ENCODE peak calls at places on chromosomes 12 and 14, in six cellular contexts. One of them, this sample, is unnamed.
A peak's percentile ranks its signal among the peaks of the same experiment; 100 is the strongest.

GRCh38 chr12:131826064-131826928 is 1.9 kb upstream of the MMP17 start:
- DNase-seq in K562: no peak
- DNase-seq in stomach: no peak
- DNase-seq in adrenal gland: no peak
- DNase-seq in tibial nerve: no peak
- DNase-seq in uterus: no peak
- DNase-seq in this sample: peak; percentile 26

GRCh38 chr14:41362134-41362533 is 244.5 kb upstream of the LRFN5 start:
- DNase-seq in K562: no peak
- DNase-seq in stomach: no peak
- DNase-seq in adrenal gland: no peak
- DNase-seq in tibial nerve: no peak
- DNase-seq in uterus: no peak
- DNase-seq in this sample: no peak

GRCh38 chr12:94553130-94553519 is 93.5 kb upstream of the CEP83 start:
- DNase-seq in K562: no peak
- DNase-seq in stomach: no peak
- DNase-seq in adrenal gland: peak; percentile 53
- DNase-seq in tibial nerve: no peak
- DNase-seq in uterus: no peak
- DNase-seq in this sample: no peak

GRCh38 chr14:25953532-25954144 is 644.2 kb downstream of the NOVA1 start:
- DNase-seq in K562: no peak
- DNase-seq in stomach: no peak
- DNase-seq in adrenal gland: peak; percentile 71
- DNase-seq in tibial nerve: peak; percentile 36
- DNase-seq in uterus: peak; percentile 32
- DNase-seq in this sample: no peak

GRCh38 chr12:42426733-42427132 is 100.8 kb downstream of the PPHLN1 start:
- DNase-seq in K562: peak; percentile 59
- DNase-seq in stomach: no peak
- DNase-seq in adrenal gland: no peak
- DNase-seq in tibial nerve: no peak
- DNase-seq in uterus: no peak
- DNase-seq in this sample: no peak

GRCh38 chr14:96363751-96364336 is 518 bp downstream of the GSKIP start:
- DNase-seq in K562: peak; percentile 13
- DNase-seq in stomach: peak; percentile 67
- DNase-seq in adrenal gland: peak; percentile 78
- DNase-seq in tibial nerve: peak; percentile 7
- DNase-seq in uterus: no peak
- DNase-seq in this sample: peak; percentile 22

GRCh38 chr14:26163761-26164160 is 434.1 kb downstream of the NOVA1 start:
- DNase-seq in K562: no peak
- DNase-seq in stomach: no peak
- DNase-seq in adrenal gland: no peak
- DNase-seq in tibial nerve: no peak
- DNase-seq in uterus: no peak
- DNase-seq in this sample: peak; percentile 36

GRCh38 chr14:48350971-48351370 is 675.6 kb upstream of the MDGA2 start:
- DNase-seq in K562: no peak
- DNase-seq in stomach: no peak
- DNase-seq in adrenal gland: no peak
- DNase-seq in tibial nerve: no peak
- DNase-seq in uterus: no peak
- DNase-seq in this sample: no peak

GRCh38 chr14:88879016-88879415 is 54.6 kb downstream of the TTC8 start:
- DNase-seq in K562: no peak
- DNase-seq in stomach: no peak
- DNase-seq in adrenal gland: no peak
- DNase-seq in tibial nerve: no peak
- DNase-seq in uterus: no peak
- DNase-seq in this sample: no peak

GRCh38 chr12:124407074-124407473 is 112.2 kb downstream of the RFLNA start:
- DNase-seq in K562: no peak
- DNase-seq in stomach: no peak
- DNase-seq in adrenal gland: no peak
- DNase-seq in tibial nerve: no peak
- DNase-seq in uterus: no peak
- DNase-seq in this sample: no peak

GRCh38 chr12:42421844-42422779 is 96.1 kb downstream of the PPHLN1 start:
- DNase-seq in K562: peak; percentile 18
- DNase-seq in stomach: no peak
- DNase-seq in adrenal gland: no peak
- DNase-seq in tibial nerve: no peak
- DNase-seq in uterus: no peak
- DNase-seq in this sample: no peak

GRCh38 chr14:104388631-104389325 is 190.8 kb upstream of the C14orf180 start:
- DNase-seq in K562: no peak
- DNase-seq in stomach: peak; percentile 23
- DNase-seq in adrenal gland: peak; percentile 35
- DNase-seq in tibial nerve: no peak
- DNase-seq in uterus: no peak
- DNase-seq in this sample: no peak

GRCh38 chr12:39000370-39000769 is 95.0 kb upstream of the CPNE8 start:
- DNase-seq in K562: no peak
- DNase-seq in stomach: no peak
- DNase-seq in adrenal gland: no peak
- DNase-seq in tibial nerve: no peak
- DNase-seq in uterus: no peak
- DNase-seq in this sample: no peak

GRCh38 chr14:64444984-64445845 is 20.1 kb upstream of the AKAP5 start:
- DNase-seq in K562: no peak
- DNase-seq in stomach: no peak
- DNase-seq in adrenal gland: peak; percentile 76
- DNase-seq in tibial nerve: no peak
- DNase-seq in uterus: peak; percentile 46
- DNase-seq in this sample: no peak

GRCh38 chr12:25054783-25055144 is 105.9 kb upstream of the BCAT1 start:
- DNase-seq in K562: no peak
- DNase-seq in stomach: no peak
- DNase-seq in adrenal gland: no peak
- DNase-seq in tibial nerve: no peak
- DNase-seq in uterus: no peak
- DNase-seq in this sample: no peak

GRCh38 chr12:66050283-66050576 is 80.3 kb downstream of the LLPH start:
- DNase-seq in K562: no peak
- DNase-seq in stomach: no peak
- DNase-seq in adrenal gland: no peak
- DNase-seq in tibial nerve: no peak
- DNase-seq in uterus: no peak
- DNase-seq in this sample: no peak

GRCh38 chr14:98623806-98624430 is 648.1 kb downstream of the BCL11B start:
- DNase-seq in K562: no peak
- DNase-seq in stomach: no peak
- DNase-seq in adrenal gland: no peak
- DNase-seq in tibial nerve: peak; percentile 2
- DNase-seq in uterus: no peak
- DNase-seq in this sample: no peak

GRCh38 chr12:27796093-27796492 is 16.1 kb upstream of the MANSC4 start:
- DNase-seq in K562: no peak
- DNase-seq in stomach: no peak
- DNase-seq in adrenal gland: no peak
- DNase-seq in tibial nerve: no peak
- DNase-seq in uterus: no peak
- DNase-seq in this sample: no peak

GRCh38 chr14:92460916-92461579 is 52.5 kb upstream of the RIN3 start:
- DNase-seq in K562: no peak
- DNase-seq in stomach: peak; percentile 24
- DNase-seq in adrenal gland: peak; percentile 56
- DNase-seq in tibial nerve: no peak
- DNase-seq in uterus: no peak
- DNase-seq in this sample: peak; percentile 44

GRCh38 chr12:59708059-59708458 is 112.2 kb downstream of the SLC16A7 start:
- DNase-seq in K562: no peak
- DNase-seq in stomach: no peak
- DNase-seq in adrenal gland: no peak
- DNase-seq in tibial nerve: no peak
- DNase-seq in uterus: no peak
- DNase-seq in this sample: no peak

GRCh38 chr14:77151918-77152588 is 10.5 kb upstream of the ZDHHC22 start:
- DNase-seq in K562: no peak
- DNase-seq in stomach: no peak
- DNase-seq in adrenal gland: no peak
- DNase-seq in tibial nerve: no peak
- DNase-seq in uterus: no peak
- DNase-seq in this sample: no peak

GRCh38 chr12:56346663-56347062 is 8.0 kb downstream of the IL23A start:
- DNase-seq in K562: no peak
- DNase-seq in stomach: no peak
- DNase-seq in adrenal gland: no peak
- DNase-seq in tibial nerve: no peak
- DNase-seq in uterus: no peak
- DNase-seq in this sample: no peak
- TF ChIP-seq CTCF in K562: peak; percentile 44
- TF ChIP-seq CTCF in stomach: no peak
- TF ChIP-seq CTCF in adrenal gland: no peak
- TF ChIP-seq CTCF in tibial nerve: no peak
- TF ChIP-seq CTCF in uterus: no peak
- TF ChIP-seq CTCF in this sample: no peak

DNA sequence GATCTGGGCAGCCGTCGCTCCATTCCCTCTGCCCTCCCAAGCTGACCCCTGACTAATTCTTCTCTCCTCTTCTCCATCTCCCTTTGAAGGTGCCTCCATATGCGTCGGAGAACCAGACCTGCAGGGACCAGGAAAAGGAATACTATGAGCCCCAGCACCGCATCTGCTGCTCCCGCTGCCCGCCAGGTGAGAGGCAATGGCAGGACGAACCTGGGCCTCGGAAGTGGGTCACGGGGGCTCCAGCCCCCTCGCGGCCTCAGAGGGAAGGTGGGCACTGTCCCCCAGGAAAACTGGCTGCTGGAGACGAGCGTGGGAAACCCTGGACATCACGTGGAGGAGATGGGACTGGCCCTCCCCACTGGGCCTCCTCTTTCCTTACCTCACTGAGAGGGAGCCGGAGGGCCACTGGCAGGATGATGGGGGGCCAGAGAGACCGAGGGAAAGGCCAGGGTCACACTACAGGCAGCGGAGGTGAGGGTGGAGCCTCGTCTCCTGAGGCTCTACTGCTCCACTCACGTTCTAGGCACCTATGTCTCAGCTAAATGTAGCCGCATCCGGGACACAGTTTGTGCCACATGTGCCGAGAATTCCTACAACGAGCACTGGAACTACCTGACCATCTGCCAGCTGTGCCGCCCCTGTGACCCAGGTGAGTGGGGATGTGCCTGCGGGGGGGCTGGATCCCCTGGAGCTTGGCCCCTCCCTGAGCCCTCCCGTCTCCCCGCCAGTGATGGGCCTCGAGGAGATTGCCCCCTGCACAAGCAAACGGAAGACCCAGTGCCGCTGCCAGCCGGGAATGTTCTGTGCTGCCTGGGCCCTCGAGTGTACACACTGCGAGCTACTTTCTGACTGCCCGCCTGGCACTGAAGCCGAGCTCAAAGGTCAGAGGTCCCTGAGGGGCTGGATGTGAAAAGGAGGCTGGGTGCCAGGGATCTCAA is 806 bp downstream of the LTBR start:
- DNase-seq in K562: peak; percentile 66
- DNase-seq in stomach: no peak
- DNase-seq in adrenal gland: no peak
- DNase-seq in tibial nerve: no peak
- DNase-seq in uterus: peak; percentile 42
- DNase-seq in this sample: no peak
- TF ChIP-seq POLR2A in K562: no peak
- TF ChIP-seq POLR2A in stomach: no peak
- TF ChIP-seq POLR2A in adrenal gland: no peak
- TF ChIP-seq POLR2A in tibial nerve: no peak
- TF ChIP-seq POLR2A in uterus: peak; percentile 7
- TF ChIP-seq POLR2A in this sample: no peak

GRCh38 chr12:90124289-90124688 is 415.7 kb upstream of the ATP2B1 start:
- DNase-seq in K562: no peak
- DNase-seq in stomach: no peak
- DNase-seq in adrenal gland: no peak
- DNase-seq in tibial nerve: no peak
- DNase-seq in uterus: no peak
- DNase-seq in this sample: no peak
- H3K27me3 ChIP-seq in K562: no peaks in the 10 kb centered on the region
- H3K27me3 ChIP-seq in stomach: no peaks in the 10 kb centered on the region
- H3K27me3 ChIP-seq in adrenal gland: no peaks in the 10 kb centered on the region
- H3K27me3 ChIP-seq in tibial nerve: no peaks in the 10 kb centered on the region
- H3K27me3 ChIP-seq in uterus: no peaks in the 10 kb centered on the region
- H3K27me3 ChIP-seq in this sample: no peaks in the 10 kb centered on the region

GRCh38 chr12:116266220-116266619 is 11.3 kb downstream of the MED13L start:
- DNase-seq in K562: no peak
- DNase-seq in stomach: no peak
- DNase-seq in adrenal gland: no peak
- DNase-seq in tibial nerve: no peak
- DNase-seq in uterus: no peak
- DNase-seq in this sample: no peak
- TF ChIP-seq CTCF in K562: no peak
- TF ChIP-seq CTCF in stomach: no peak
- TF ChIP-seq CTCF in adrenal gland: no peak
- TF ChIP-seq CTCF in tibial nerve: no peak
- TF ChIP-seq CTCF in uterus: no peak
- TF ChIP-seq CTCF in this sample: no peak

DNA sequence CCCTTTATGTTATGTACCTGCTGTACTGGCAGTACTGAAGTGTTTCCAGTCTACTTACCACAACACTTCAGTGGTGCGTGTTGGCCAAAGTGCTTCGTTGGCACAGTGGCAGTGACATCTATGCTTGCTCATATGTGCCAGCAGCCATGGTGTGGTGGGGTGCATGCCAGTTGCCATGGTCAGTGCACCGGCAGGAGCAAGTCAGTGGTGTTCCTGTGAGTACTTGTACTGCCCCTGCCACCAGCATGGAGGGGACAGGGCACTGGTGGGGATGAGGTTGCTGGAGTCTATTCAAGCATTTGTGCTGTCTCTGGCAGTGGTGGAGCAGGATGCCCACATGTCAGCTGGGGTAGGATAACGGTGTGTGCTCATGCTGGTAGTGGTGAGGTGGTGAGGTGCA is 800.0 kb downstream of the TRHDE start:
- DNase-seq in K562: no peak
- DNase-seq in stomach: no peak
- DNase-seq in adrenal gland: no peak
- DNase-seq in tibial nerve: no peak
- DNase-seq in uterus: no peak
- DNase-seq in this sample: no peak
- TF ChIP-seq POLR2A in K562: no peak
- TF ChIP-seq POLR2A in stomach: no peak
- TF ChIP-seq POLR2A in adrenal gland: no peak
- TF ChIP-seq POLR2A in tibial nerve: no peak
- TF ChIP-seq POLR2A in uterus: no peak
- TF ChIP-seq POLR2A in this sample: no peak

This sample was measured in heart left ventricle.